ENCODE peak calls at places on chromosomes 12 and 14, in five cellular contexts. One of them, this sample, is unnamed.

GRCh38 chr12:124388038-124388676 is 93.3 kb downstream of the RFLNA start:
- DNase-seq in GM20000: no peak
- DNase-seq in astrocyte of the spinal cord: no peak
- DNase-seq in stimulated activated CD4-positive, alpha-beta T cell treated with anti-CD3 and anti-CD28 coated beads, Interleukin-4, amount 100 ng/mL, for 4 hours: no peak
- DNase-seq in left colon: no peak
- DNase-seq in this sample: no peak

GRCh38 chr12:14403711-14404164 is 38.3 kb downstream of the ATF7IP start:
- DNase-seq in left colon: no peak
- DNase-seq in stimulated activated CD4-positive, alpha-beta T cell treated with anti-CD3 and anti-CD28 coated beads, Interleukin-4, amount 100 ng/mL, for 4 hours: no peak
- DNase-seq in astrocyte of the spinal cord: peak
- DNase-seq in GM20000: peak
- DNase-seq in this sample: peak

GRCh38 chr14:86481105-86481504 is 951.2 kb downstream of the FLRT2 start:
- DNase-seq in astrocyte of the spinal cord: no peak
- DNase-seq in stimulated activated CD4-positive, alpha-beta T cell treated with anti-CD3 and anti-CD28 coated beads, Interleukin-4, amount 100 ng/mL, for 4 hours: no peak
- DNase-seq in GM20000: no peak
- DNase-seq in left colon: no peak
- DNase-seq in this sample: no peak

GRCh38 chr14:75125617-75126016 is 1.2 kb downstream of the NEK9 start:
- DNase-seq in GM20000: no peak
- DNase-seq in stimulated activated CD4-positive, alpha-beta T cell treated with anti-CD3 and anti-CD28 coated beads, Interleukin-4, amount 100 ng/mL, for 4 hours: no peak
- DNase-seq in left colon: no peak
- DNase-seq in astrocyte of the spinal cord: peak
- DNase-seq in this sample: no peak

GRCh38 chr14:78154827-78155226 is 15.3 kb upstream of the NRXN3 start:
- DNase-seq in GM20000: no peak
- DNase-seq in stimulated activated CD4-positive, alpha-beta T cell treated with anti-CD3 and anti-CD28 coated beads, Interleukin-4, amount 100 ng/mL, for 4 hours: no peak
- DNase-seq in astrocyte of the spinal cord: no peak
- DNase-seq in left colon: no peak
- DNase-seq in this sample: no peak

GRCh38 chr14:100711493-100711892 is 15.2 kb upstream of the DLK1 start:
- DNase-seq in astrocyte of the spinal cord: no peak
- DNase-seq in left colon: no peak
- DNase-seq in GM20000: no peak
- DNase-seq in stimulated activated CD4-positive, alpha-beta T cell treated with anti-CD3 and anti-CD28 coated beads, Interleukin-4, amount 100 ng/mL, for 4 hours: no peak
- DNase-seq in this sample: no peak

GRCh38 chr14:86237733-86238132 is 707.8 kb downstream of the FLRT2 start:
- DNase-seq in left colon: no peak
- DNase-seq in astrocyte of the spinal cord: no peak
- DNase-seq in GM20000: no peak
- DNase-seq in stimulated activated CD4-positive, alpha-beta T cell treated with anti-CD3 and anti-CD28 coated beads, Interleukin-4, amount 100 ng/mL, for 4 hours: no peak
- DNase-seq in this sample: no peak

GRCh38 chr12:51855586-51856428 is 7.3 kb upstream of the FIGNL2 start:
- DNase-seq in GM20000: no peak
- DNase-seq in stimulated activated CD4-positive, alpha-beta T cell treated with anti-CD3 and anti-CD28 coated beads, Interleukin-4, amount 100 ng/mL, for 4 hours: no peak
- DNase-seq in left colon: no peak
- DNase-seq in astrocyte of the spinal cord: peak
- DNase-seq in this sample: no peak

GRCh38 chr12:98763656-98764055 is 118.6 kb downstream of the APAF1 start:
- DNase-seq in GM20000: no peak
- DNase-seq in astrocyte of the spinal cord: no peak
- DNase-seq in left colon: no peak
- DNase-seq in stimulated activated CD4-positive, alpha-beta T cell treated with anti-CD3 and anti-CD28 coated beads, Interleukin-4, amount 100 ng/mL, for 4 hours: no peak
- DNase-seq in this sample: no peak

GRCh38 chr12:124273630-124274029 is 21.3 kb upstream of the RFLNA start:
- DNase-seq in astrocyte of the spinal cord: peak
- DNase-seq in stimulated activated CD4-positive, alpha-beta T cell treated with anti-CD3 and anti-CD28 coated beads, Interleukin-4, amount 100 ng/mL, for 4 hours: no peak
- DNase-seq in left colon: no peak
- DNase-seq in GM20000: peak
- DNase-seq in this sample: peak

GRCh38 chr14:97104029-97104428 is 306.8 kb downstream of the VRK1 start:
- DNase-seq in stimulated activated CD4-positive, alpha-beta T cell treated with anti-CD3 and anti-CD28 coated beads, Interleukin-4, amount 100 ng/mL, for 4 hours: no peak
- DNase-seq in astrocyte of the spinal cord: no peak
- DNase-seq in left colon: no peak
- DNase-seq in GM20000: no peak
- DNase-seq in this sample: no peak

GRCh38 chr14:88045705-88046104 is 40.8 kb downstream of the GPR65 start:
- DNase-seq in left colon: no peak
- DNase-seq in stimulated activated CD4-positive, alpha-beta T cell treated with anti-CD3 and anti-CD28 coated beads, Interleukin-4, amount 100 ng/mL, for 4 hours: no peak
- DNase-seq in astrocyte of the spinal cord: no peak
- DNase-seq in GM20000: no peak
- DNase-seq in this sample: no peak